ENCODE peak calls at places on chromosomes 6 and 20, in eight cellular contexts. H, A, W, Z, T, F, Y and D are unnamed samples.

GRCh38 chr20:64146301-64146935 is 17.8 kb upstream of the MYT1 start:
- DNase-seq in F (no peak), T (no peak), A (no peak), Y (no peak), W (no peak), Z (no peak), H (no peak), D (no peak)

GRCh38 chr6:156832166-156832743 is 55.1 kb downstream of the ARID1B start:
- DNase-seq in W (peak), A (peak), F (no peak), H (no peak), Y (peak), T (peak), Z (no peak), D (peak)

GRCh38 chr6:3333263-3333662 is 74.5 kb downstream of the PSMG4 start:
- DNase-seq in Z (peak), T (no peak), F (no peak), W (no peak), H (no peak), Y (no peak), A (no peak), D (no peak)

GRCh38 chr6:13787146-13787545 is 27.2 kb downstream of the MCUR1 start:
- DNase-seq in Z (no peak), A (no peak), F (no peak), H (no peak), T (no peak), W (peak), Y (no peak), D (no peak)

GRCh38 chr20:10002871-10003270 is 31.9 kb upstream of the ANKEF1 start:
- DNase-seq in Z (no peak), H (no peak), T (no peak), F (no peak), A (no peak), Y (no peak), W (no peak), D (no peak)

GRCh38 chr6:151374024-151374423 is 17.3 kb downstream of the ZBTB2 start:
- DNase-seq in W (no peak), Z (no peak), T (no peak), A (peak), Y (no peak), H (no peak), F (no peak), D (no peak)

GRCh38 chr6:46350714-46351113 is 140.5 kb downstream of the RCAN2 start:
- DNase-seq in T (no peak), F (no peak), A (no peak), H (no peak), Z (no peak), Y (no peak), W (no peak), D (no peak)

GRCh38 chr6:99187429-99187828 is 162.0 kb downstream of the FAXC start:
- DNase-seq in H (no peak), A (no peak), Z (no peak), W (no peak), T (no peak), Y (no peak), F (no peak), D (no peak)

GRCh38 chr6:109441069-109441816 is 719 bp downstream of the SMPD2 start:
- DNase-seq in A (peak), Z (no peak), H (no peak), T (peak), Y (peak), F (no peak), W (peak), D (peak)

GRCh38 chr20:62311832-62312661 is 9.2 kb downstream of the ADRM1 start:
- DNase-seq in W (no peak), H (no peak), Z (no peak), Y (no peak), A (no peak), F (no peak), T (no peak), D (no peak)

GRCh38 chr6:62652692-62653328 is 366.8 kb upstream of the KHDRBS2 start:
- DNase-seq in T (no peak), A (peak), W (peak), Z (no peak), Y (no peak), H (no peak), F (no peak), D (no peak)

GRCh38 chr20:16761305-16761829 is 13.2 kb downstream of the OTOR start:
- DNase-seq in Y (peak), F (no peak), Z (peak), A (peak), W (peak), H (no peak), T (peak), D (peak)

GRCh38 chr20:6756961-6757595 is 10.4 kb upstream of the BMP2 start:
- DNase-seq in Y (no peak), A (no peak), W (no peak), T (no peak), Z (no peak), F (no peak), H (no peak), D (peak)

GRCh38 chr20:52130406-52130805 is 61.2 kb downstream of the ZFP64 start:
- DNase-seq in F (peak), T (no peak), A (no peak), Y (no peak), Z (no peak), H (no peak), W (peak), D (no peak)

GRCh38 chr6:166786704-166787293 is 159.7 kb upstream of the RPS6KA2 start:
- DNase-seq in W (peak), Z (peak), A (peak), T (no peak), H (no peak), Y (no peak), F (peak), D (no peak)

GRCh38 chr6:98467091-98467490 is 367.3 kb upstream of the POU3F2 start:
- DNase-seq in H (no peak), F (no peak), A (no peak), Z (no peak), Y (no peak), W (no peak), T (no peak), D (no peak)

GRCh38 chr6:33745558-33745957 is 1.1 kb downstream of the IP6K3 start:
- DNase-seq in T (no peak), Y (no peak), Z (no peak), W (peak), A (no peak), F (no peak), H (no peak), D (no peak)

GRCh38 chr6:76594109-76594508 is 521.6 kb upstream of the IMPG1 start:
- DNase-seq in F (no peak), T (no peak), H (no peak), Y (no peak), W (no peak), A (no peak), Z (no peak), D (no peak)

GRCh38 chr20:36017034-36017951 is 48.9 kb downstream of the CNBD2 start:
- DNase-seq in A (no peak), Z (no peak), F (no peak), Y (peak), H (no peak), T (peak), W (peak), D (peak)

GRCh38 chr20:13081877-13082276 is 73.1 kb downstream of the SPTLC3 start:
- DNase-seq in W (no peak), H (no peak), Z (no peak), T (no peak), A (no peak), Y (no peak), F (no peak), D (no peak)

GRCh38 chr6:55277628-55278003 is 49.7 kb upstream of the GFRAL start:
- DNase-seq in A (no peak), W (no peak), Z (no peak), Y (no peak), T (no peak), H (no peak), F (no peak), D (no peak)

GRCh38 chr6:35544748-35545361 is 32.2 kb upstream of the TULP1 start:
- DNase-seq in W (no peak), F (no peak), H (no peak), Y (no peak), T (no peak), A (peak), Z (no peak), D (no peak)

GRCh38 chr6:41966961-41967311 is 25.3 kb upstream of the CCND3 start:
- DNase-seq in T (no peak), Z (no peak), A (peak), W (peak), Y (no peak), H (no peak), F (no peak), D (no peak)

GRCh38 chr20:47330933-47331708 is 25.4 kb downstream of the ZMYND8 start:
- DNase-seq in H (no peak), F (no peak), Y (no peak), W (peak), Z (no peak), T (no peak), A (peak), D (no peak)

GRCh38 chr6:35343092-35343834 is 905 bp downstream of the PPARD start:
- DNase-seq in F (no peak), W (peak), H (no peak), Y (peak), Z (no peak), T (peak), A (peak), D (peak)

GRCh38 chr6:82086944-82087343 is 160.6 kb downstream of the IBTK start:
- DNase-seq in H (no peak), W (no peak), Z (no peak), Y (no peak), A (no peak), F (no peak), T (no peak), D (no peak)

GRCh38 chr20:50146732-50147662 is 6.5 kb downstream of the PEDS1 start:
- DNase-seq in F (no peak), Y (no peak), A (peak), W (peak), T (no peak), H (no peak), Z (peak), D (no peak)

GRCh38 chr6:162862462-162862861 is 134.7 kb downstream of the PACRG start:
- DNase-seq in H (no peak), W (no peak), Z (no peak), F (no peak), Y (no peak), A (no peak), T (no peak), D (no peak)

GRCh38 chr6:121436966-121437756 is 1.7 kb downstream of the GJA1 start:
- DNase-seq in F (no peak), W (peak), H (peak), T (peak), Z (no peak), Y (peak), A (peak), D (peak)

GRCh38 chr6:106913676-106914280 is 60.8 kb downstream of the CD24 start:
- DNase-seq in T (no peak), F (peak), A (no peak), W (no peak), Y (no peak), Z (peak), H (no peak), D (no peak)

GRCh38 chr6:134534708-134535149 is 216.8 kb upstream of the SGK1 start:
- DNase-seq in F (no peak), Y (no peak), T (no peak), W (peak), H (no peak), Z (no peak), A (no peak), D (no peak)

GRCh38 chr6:5078121-5078695 is 6.9 kb upstream of the PPP1R3G start:
- DNase-seq in F (no peak), H (no peak), W (no peak), Y (no peak), Z (no peak), T (no peak), A (peak), D (no peak)

GRCh38 chr6:83962592-83962991 is 71.0 kb upstream of the MRAP2 start:
- DNase-seq in H (no peak), A (peak), Y (no peak), W (no peak), T (no peak), Z (peak), F (no peak), D (no peak)

GRCh38 chr6:83958250-83958685 is 75.3 kb upstream of the MRAP2 start:
- DNase-seq in H (no peak), W (peak), Y (no peak), A (no peak), Z (no peak), F (no peak), T (no peak), D (no peak)

GRCh38 chr6:83966539-83966938 is 67.0 kb upstream of the MRAP2 start:
- DNase-seq in F (no peak), A (no peak), Y (no peak), W (no peak), Z (no peak), T (no peak), H (no peak), D (no peak)

DNA sequence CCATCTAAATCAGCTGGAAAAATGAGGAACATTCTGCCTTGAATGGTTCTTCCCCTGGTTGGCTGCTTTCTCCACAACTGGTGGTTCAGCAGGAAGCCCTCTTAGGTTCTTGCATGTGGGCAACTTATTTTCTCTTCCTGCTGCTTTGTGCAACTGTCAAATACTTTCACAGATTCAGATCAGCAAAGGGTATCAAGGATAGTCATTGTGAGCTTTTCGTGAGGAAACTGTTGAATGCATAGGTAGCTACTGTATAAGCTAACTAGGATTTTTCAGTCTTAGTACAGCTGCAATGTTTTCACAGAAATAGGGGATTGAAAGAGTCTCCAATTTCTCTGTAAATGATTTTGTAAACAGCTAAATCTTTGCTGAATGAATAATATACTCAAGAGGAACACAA is 72.9 kb upstream of the MRAP2 start:
- DNase-seq in Z (peak), H (no peak), F (no peak), T (no peak), A (no peak), W (no peak), Y (no peak), D (no peak)
- H3K4me3 ChIP-seq in Z (no peak), H (no peak), F (no peak), T (no peak), A (no peak), W (no peak), Y (no peak), D (no peak)

GRCh38 chr6:127118505-127119360 is at the start of gene RSPO3:
- DNase-seq in F (no peak), T (peak), Z (no peak), H (no peak), W (peak), Y (no peak), A (peak), D (peak)
- TF ChIP-seq POLR2A in F (no peak), T (peak), Z (no peak), H (no peak), W (no peak), Y (no peak), A (no peak), D (no peak)

GRCh38 chr6:24997186-24997585 is 61.4 kb upstream of the RIPOR2 start:
- DNase-seq in H (no peak), T (no peak), A (no peak), Y (no peak), F (no peak), Z (no peak), W (no peak), D (no peak)

GRCh38 chr6:24991748-24992467 is 56.1 kb upstream of the RIPOR2 start:
- DNase-seq in W (peak), Z (peak), T (peak), A (peak), H (no peak), F (no peak), Y (no peak), D (peak)

GRCh38 chr6:24996145-24996836 is 60.5 kb upstream of the RIPOR2 start:
- DNase-seq in Y (no peak), F (no peak), T (no peak), W (no peak), A (peak), Z (no peak), H (no peak), D (no peak)

GRCh38 chr6:24995270-24995669 is 59.5 kb upstream of the RIPOR2 start:
- DNase-seq in Z (no peak), T (no peak), H (no peak), F (no peak), Y (no peak), W (no peak), A (no peak), D (no peak)

GRCh38 chr6:24994812-24995211 is 59.1 kb upstream of the RIPOR2 start:
- DNase-seq in F (no peak), T (no peak), Z (no peak), W (no peak), H (no peak), Y (no peak), A (no peak), D (no peak)
- TF ChIP-seq CTCF in F (no peak), T (no peak), Z (no peak), W (no peak), H (no peak), Y (no peak), A (no peak), D (no peak)

GRCh38 chr6:105138141-105138540 is 41.7 kb downstream of the POPDC3 start:
- DNase-seq in T (no peak), Y (no peak), F (no peak), A (no peak), Z (no peak), W (no peak), H (no peak), D (no peak)

GRCh38 chr6:105135056-105135455 is 44.8 kb downstream of the POPDC3 start:
- DNase-seq in Y (no peak), Z (no peak), A (peak), H (no peak), T (no peak), W (peak), F (no peak), D (no peak)

GRCh38 chr6:105137388-105137787 is 42.4 kb downstream of the POPDC3 start:
- DNase-seq in T (peak), W (no peak), H (peak), A (peak), Y (peak), Z (no peak), F (no peak), D (no peak)

GRCh38 chr6:105135907-105136432 is 43.8 kb downstream of the POPDC3 start:
- DNase-seq in Z (no peak), T (no peak), W (peak), A (no peak), Y (no peak), H (no peak), F (no peak), D (no peak)

GRCh38 chr6:105136433-105137350 is 43.1 kb downstream of the POPDC3 start:
- DNase-seq in H (peak), T (peak), F (no peak), A (peak), Y (peak), W (peak), Z (no peak), D (peak)
- H3K4me3 ChIP-seq in H (peak), T (peak), F (peak), A (peak), Y (peak), W (peak), Z (peak), D (peak)